ENCODE peak calls at places on chromosomes 7 and 10, in seven cellular contexts. G is RCC 7860, I is uterus, R is kidney epithelial cell, S is left ventricle myocardium inferior, U is AG09309, V is Caki2. W is an unnamed sample.
A peak's percentile ranks its signal among the peaks of the same experiment; 100 is the strongest.

GRCh38 chr10:124016795-124017375 is 76.5 kb downstream of the CHST15 start:
- DNase-seq in G (no peak), I (no peak), R (no peak), S (no peak), U (no peak), V (no peak), W (no peak)

GRCh38 chr10:20885678-20886077 is 11.4 kb downstream of the NEBL start:
- DNase-seq in G (peak; percentile 56), I (no peak), R (peak; percentile 53), S (no peak), U (no peak), V (peak; percentile 62), W (no peak)

GRCh38 chr7:28573059-28573553 is 160.8 kb downstream of the CREB5 start:
- DNase-seq in G (peak; percentile 42), I (peak; percentile 23), R (no peak), S (peak; percentile 19), U (no peak), V (peak; percentile 87), W (no peak)

GRCh38 chr7:22295402-22296264 is 61.3 kb downstream of the RAPGEF5 start:
- DNase-seq in G (no peak), I (no peak), R (no peak), S (no peak), U (no peak), V (no peak), W (no peak)

GRCh38 chr7:73606801-73607691 is 17.3 kb downstream of the MLXIPL start:
- DNase-seq in G (peak; percentile 25), I (peak; percentile 35), R (no peak), S (peak; percentile 33), U (no peak), V (peak; percentile 44), W (peak; percentile 31)

GRCh38 chr7:51451751-51452465 is 135.3 kb upstream of the COBL start:
- DNase-seq in G (no peak), I (no peak), R (no peak), S (no peak), U (no peak), V (no peak), W (no peak)

GRCh38 chr7:3754488-3755365 is 453.7 kb downstream of the SDK1 start:
- DNase-seq in G (no peak), I (no peak), R (no peak), S (no peak), U (no peak), V (no peak), W (no peak)

GRCh38 chr7:30858576-30858975 is 53.1 kb upstream of the AQP1 start:
- DNase-seq in G (no peak), I (no peak), R (no peak), S (no peak), U (no peak), V (no peak), W (no peak)